ENCODE peak calls at places on chromosomes 5 and 9, in five cellular contexts. U, E, G, K and M are unnamed samples.
A peak's percentile ranks its signal among the peaks of the same experiment; 100 is the strongest.

GRCh38 chr9:36488322-36488838 is 84.3 kb upstream of the MELK start:
- DNase-seq in U (no peak), E (no peak), G (no peak), K (no peak), M (no peak)

GRCh38 chr9:5750569-5750968 is 82.3 kb downstream of the ERMP1 start:
- DNase-seq in U (no peak), E (no peak), G (no peak), K (no peak), M (no peak)

GRCh38 chr5:127517110-127517479 is 345 bp upstream of the PRRC1 start:
- DNase-seq in U (no peak), E (peak; percentile 65), G (no peak), K (no peak), M (no peak)

GRCh38 chr5:150731669-150732068 is 27.1 kb downstream of the DCTN4 start:
- DNase-seq in U (no peak), E (no peak), G (no peak), K (no peak), M (no peak)

GRCh38 chr9:124011460-124012301 is at the start of gene LHX2:
- DNase-seq in U (peak; percentile 37), E (no peak), G (peak; percentile 88), K (peak; percentile 88), M (no peak)

GRCh38 chr5:146538441-146538840 is 22.5 kb upstream of the GPR151 start:
- DNase-seq in U (no peak), E (no peak), G (no peak), K (no peak), M (no peak)

GRCh38 chr5:60597570-60597969 is 102.4 kb downstream of the DEPDC1B start:
- DNase-seq in U (no peak), E (no peak), G (no peak), K (no peak), M (no peak)

GRCh38 chr9:123954518-123954917 is 24.6 kb upstream of the DENND1A start:
- DNase-seq in U (no peak), E (no peak), G (no peak), K (no peak), M (no peak)

GRCh38 chr5:177595026-177595585 is 3.1 kb downstream of the TMED9 start:
- DNase-seq in U (no peak), E (peak; percentile 47), G (no peak), K (no peak), M (no peak)

GRCh38 chr5:177592905-177593304 is 902 bp downstream of the TMED9 start:
- DNase-seq in U (no peak), E (peak; percentile 43), G (no peak), K (no peak), M (no peak)

GRCh38 chr5:177593511-177593910 is 1.5 kb downstream of the TMED9 start:
- DNase-seq in U (no peak), E (peak; percentile 5), G (no peak), K (no peak), M (no peak)

GRCh38 chr5:177592010-177592834 is at the start of gene TMED9:
- DNase-seq in U (peak; percentile 91), E (peak; percentile 88), G (peak; percentile 98), K (peak; percentile 60), M (peak; percentile 84)

DNA sequence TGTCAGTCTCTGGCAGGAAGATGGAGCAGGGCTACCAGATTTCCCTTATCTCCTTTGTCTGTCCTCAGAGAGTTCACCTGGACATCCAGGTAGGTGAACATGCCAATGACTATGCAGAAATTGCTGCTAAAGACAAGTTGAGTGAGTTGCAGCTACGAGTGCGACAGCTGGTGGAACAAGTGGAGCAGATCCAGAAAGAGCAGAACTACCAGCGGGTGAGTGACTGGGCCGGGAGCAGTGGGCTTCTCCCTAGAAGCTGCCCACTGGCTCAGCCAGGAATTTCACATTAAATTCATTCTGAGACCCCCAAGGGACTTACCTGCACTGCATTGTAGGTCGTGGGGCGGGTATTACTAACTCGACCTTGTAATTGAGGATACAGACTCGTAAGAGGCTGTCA is 2.1 kb downstream of the TMED9 start:
- DNase-seq in U (no peak), E (peak; percentile 4), G (no peak), K (no peak), M (no peak)
- TF ChIP-seq CTCF in U (no peak), E (no peak), G (no peak), K (no peak), M (no peak)

GRCh38 chr9:130426883-130427282 is 17.9 kb upstream of the ASS1 start:
- DNase-seq in U (no peak), E (no peak), G (no peak), K (no peak), M (no peak)
- TF ChIP-seq POLR2AphosphoS5 in U (no peak), E (no peak), G (no peak), K (no peak), M (no peak)

GRCh38 chr9:128881627-128881883 is 195 bp downstream of the KYAT1 start:
- DNase-seq in U (no peak), E (no peak), G (no peak), K (no peak), M (no peak)

GRCh38 chr9:128881884-128882676 is at the start of the genes KYAT1 and LRRC8A:
- DNase-seq in U (peak; percentile 98), E (peak; percentile 98), G (peak; percentile 100), K (peak; percentile 87), M (peak; percentile 98)

GRCh38 chr9:128882677-128883590 is 1.0 kb downstream of the LRRC8A start:
- DNase-seq in U (no peak), E (no peak), G (no peak), K (no peak), M (no peak)

GRCh38 chr9:128877852-128878251 is 3.9 kb downstream of the KYAT1 start:
- DNase-seq in U (no peak), E (no peak), G (no peak), K (no peak), M (no peak)
- TF ChIP-seq CTCF in U (no peak), E (no peak), G (no peak), K (no peak), M (no peak)

DNA sequence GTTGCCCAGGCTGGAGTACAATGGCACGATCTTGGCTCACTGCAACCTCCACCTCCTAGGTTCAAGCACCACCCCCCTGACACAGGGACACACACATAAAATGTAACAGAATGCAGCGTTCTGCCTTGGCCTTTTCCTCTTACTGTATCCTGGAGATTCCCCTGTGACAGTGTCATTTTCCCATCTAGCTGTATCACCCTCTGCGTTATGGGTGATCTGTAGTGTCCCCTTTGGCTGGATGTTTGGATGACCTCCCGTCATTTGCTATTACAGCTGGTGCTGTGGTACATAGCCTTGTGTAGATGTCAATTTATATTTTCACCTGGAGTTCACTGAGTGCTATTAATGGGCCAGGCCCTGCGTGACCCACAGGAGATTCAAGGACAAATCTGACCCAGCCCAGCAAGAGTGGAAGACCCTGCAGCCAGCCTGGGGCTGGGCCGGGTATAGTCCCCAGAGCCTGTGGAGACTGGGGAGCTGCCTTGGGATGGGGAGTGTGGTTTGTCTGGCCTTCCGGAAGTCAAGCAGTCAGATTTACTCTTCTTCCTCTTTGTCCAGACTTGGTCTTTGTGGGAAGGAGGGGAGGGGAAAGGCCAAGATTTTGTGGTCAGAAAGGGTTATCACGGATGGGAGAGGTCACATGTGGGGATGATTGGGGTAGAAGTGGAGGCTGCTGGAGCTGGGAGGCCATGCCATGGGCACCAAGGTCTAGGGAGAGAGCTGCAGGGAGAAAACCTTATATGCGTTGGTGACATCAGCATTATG is 43.6 kb downstream of the ERGIC1 start:
- DNase-seq in U (no peak), E (no peak), G (no peak), K (no peak), M (no peak)
- TF ChIP-seq POLR2AphosphoS5 in U (no peak), E (no peak), G (peak; percentile 38), K (no peak), M (no peak)

DNA sequence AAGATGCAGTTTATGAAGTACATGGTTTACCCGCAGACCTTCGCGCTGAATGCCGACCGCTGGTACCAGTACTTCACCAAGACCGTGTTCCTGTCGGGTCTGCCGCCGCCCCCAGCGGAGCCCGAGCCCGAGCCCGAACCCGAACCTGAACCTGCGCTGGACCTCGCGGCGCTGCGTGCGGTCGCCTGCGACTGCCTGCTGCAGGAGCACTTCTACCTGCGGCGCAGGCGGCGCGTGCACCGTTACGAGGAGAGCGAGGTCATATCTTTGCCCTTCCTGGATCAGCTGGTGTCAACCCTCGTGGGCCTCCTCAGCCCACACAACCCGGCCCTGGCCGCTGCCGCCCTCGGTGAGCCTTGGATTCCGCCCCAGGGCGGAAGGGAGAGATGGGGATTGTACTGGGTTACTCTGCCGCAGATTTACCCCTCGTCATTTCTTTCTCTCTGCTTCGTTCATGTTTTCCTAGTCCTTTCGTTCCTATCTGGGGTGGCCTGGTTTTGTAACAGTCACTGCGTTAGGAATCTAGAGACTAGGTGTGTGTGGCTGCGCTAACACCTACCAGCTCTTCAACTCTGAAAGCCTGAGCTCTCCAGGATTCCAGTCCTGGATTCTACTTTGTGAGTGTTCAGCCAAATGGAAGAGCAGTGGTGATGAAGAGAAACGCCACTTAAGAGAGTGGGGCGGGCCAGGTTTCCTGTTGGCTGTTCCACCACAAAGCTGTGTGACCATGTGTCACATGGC is 638 bp downstream of the MRPS30 start:
- DNase-seq in U (peak; percentile 40), E (peak; percentile 65), G (peak; percentile 91), K (no peak), M (peak; percentile 54)
- TF ChIP-seq CTCF in U (no peak), E (no peak), G (no peak), K (no peak), M (no peak)

DNA sequence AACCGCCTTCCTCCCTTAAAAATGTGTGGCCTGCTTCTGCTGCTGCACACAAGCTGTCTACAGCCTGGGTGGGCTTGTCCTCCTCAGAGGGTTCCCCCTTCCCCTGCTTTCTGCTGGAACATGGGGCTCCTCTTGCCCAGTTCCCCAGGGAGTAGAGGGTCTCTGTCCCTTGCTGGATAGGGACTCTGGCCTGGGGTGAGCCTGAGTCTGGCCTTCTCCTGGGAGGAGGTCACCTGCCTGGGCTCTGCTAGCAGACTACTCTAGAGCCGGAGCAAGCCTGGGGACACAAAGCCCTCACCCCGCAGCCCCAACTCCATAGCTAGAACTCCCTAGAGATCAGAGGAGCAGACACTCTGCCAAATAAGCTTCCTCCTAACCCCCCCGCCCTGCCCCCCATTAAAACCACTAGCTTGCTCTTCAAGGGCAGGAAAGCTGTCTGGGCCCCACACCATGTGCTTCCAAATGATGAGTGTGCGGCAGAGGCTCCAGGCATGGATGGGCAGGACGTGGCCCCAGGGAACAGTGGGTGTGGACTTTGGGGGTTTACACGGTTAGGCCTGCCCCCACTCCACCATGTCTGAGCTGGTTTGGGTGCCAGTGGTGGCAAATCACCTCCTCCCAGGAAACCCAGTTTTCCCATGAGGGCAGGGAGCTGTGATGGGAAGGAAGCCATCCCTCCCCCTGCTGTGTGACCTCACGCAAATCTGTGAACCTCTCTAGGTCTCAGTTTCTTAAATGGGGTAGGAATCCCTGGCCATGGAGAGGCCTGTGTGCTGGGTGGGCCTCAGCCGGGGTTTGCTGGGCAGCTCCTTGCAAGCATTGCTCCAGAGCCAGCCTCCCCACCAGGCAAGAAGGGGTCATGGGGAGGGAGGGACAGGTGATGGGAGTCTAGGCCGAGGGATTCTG is 10.1 kb downstream of the TCF7 start:
- DNase-seq in U (no peak), E (no peak), G (no peak), K (no peak), M (no peak)
- TF ChIP-seq POLR2AphosphoS5 in U (no peak), E (no peak), G (no peak), K (no peak), M (no peak)

GRCh38 chr5:153067869-153068268 is 422.6 kb upstream of the GRIA1 start:
- DNase-seq in U (no peak), E (no peak), G (no peak), K (no peak), M (no peak)
- TF ChIP-seq CTCF in U (no peak), E (no peak), G (no peak), K (peak; percentile 20), M (no peak)